ENCODE peak calls at places on chromosomes 1 and 21, in six cellular contexts. N is IMR-90, S is prostate gland, W is sigmoid colon, M is upper lobe of left lung, X is adrenal gland. P is an unnamed sample. For H3K27me3 and H3K4me1, the result is how much of the 10 kb centered on the place peaks cover.

GRCh38 chr1:155205969-155206593 is 1.6 kb downstream of the THBS3 start:
- DNase-seq in N (no peak), S (no peak), W (no peak), M (no peak), X (no peak), P (no peak)

GRCh38 chr1:6423321-6423999 is 1.1 kb upstream of the ESPN start:
- DNase-seq in N (no peak), S (peak), W (no peak), M (peak), X (peak), P (no peak)

GRCh38 chr1:56477164-56478111 is 101.9 kb downstream of the PLPP3 start:
- DNase-seq in N (peak), S (no peak), W (peak), M (peak), X (peak), P (peak)

GRCh38 chr1:54553781-54554313 is 5.8 kb downstream of the ACOT11 start:
- DNase-seq in N (no peak), S (no peak), W (no peak), M (no peak), X (peak), P (no peak)

GRCh38 chr1:239744851-239745250 is 346.8 kb upstream of the FMN2 start:
- DNase-seq in N (no peak), S (no peak), W (no peak), M (no peak), X (no peak), P (no peak)

GRCh38 chr1:48470506-48470905 is 1.5 kb downstream of the SPATA6 start:
- DNase-seq in N (no peak), S (peak), W (peak), M (peak), X (peak), P (peak)

GRCh38 chr1:17759114-17759513 is 4.0 kb downstream of the ACTL8 start:
- DNase-seq in N (no peak), S (no peak), W (no peak), M (no peak), X (no peak), P (no peak)

GRCh38 chr1:69410457-69410850 is 157.3 kb upstream of the LRRC7 start:
- DNase-seq in N (no peak), S (no peak), W (no peak), M (no peak), X (no peak), P (no peak)

GRCh38 chr1:37479255-37480124 is 5.1 kb downstream of the ZC3H12A start:
- DNase-seq in N (peak), S (peak), W (peak), M (peak), X (peak), P (peak)

GRCh38 chr1:52899445-52899894 is 22.1 kb downstream of the ECHDC2 start:
- DNase-seq in N (no peak), S (no peak), W (no peak), M (no peak), X (peak), P (no peak)

GRCh38 chr1:185016880-185017279 is 28.5 kb upstream of the RNF2 start:
- DNase-seq in N (peak), S (no peak), W (no peak), M (no peak), X (no peak), P (no peak)

GRCh38 chr1:229127301-229127700 is 143.6 kb upstream of the RAB4A start:
- DNase-seq in N (peak), S (no peak), W (peak), M (peak), X (no peak), P (no peak)

GRCh38 chr1:14945132-14946010 is 208.2 kb upstream of the TMEM51 start:
- DNase-seq in N (peak), S (peak), W (peak), M (no peak), X (peak), P (no peak)

GRCh38 chr21:46455575-46456385 is 2.9 kb upstream of the DIP2A start:
- DNase-seq in N (peak), S (no peak), W (peak), M (no peak), X (peak), P (no peak)

GRCh38 chr1:44293761-44294315 is 61.2 kb downstream of the ERI3 start:
- DNase-seq in N (no peak), S (no peak), W (peak), M (no peak), X (peak), P (peak)

GRCh38 chr1:199403421-199404116 is 623.9 kb upstream of the NR5A2 start:
- DNase-seq in N (peak), S (no peak), W (no peak), M (no peak), X (no peak), P (no peak)

GRCh38 chr1:95956215-95956614 is 722.2 kb downstream of the RWDD3 start:
- DNase-seq in N (no peak), S (no peak), W (no peak), M (no peak), X (no peak), P (no peak)

GRCh38 chr1:97911266-97912215 is 9.3 kb downstream of the DPYD start:
- DNase-seq in N (no peak), S (no peak), W (no peak), M (no peak), X (no peak), P (no peak)

GRCh38 chr1:10900691-10901090 is 104.2 kb upstream of the CASZ1 start:
- DNase-seq in N (no peak), S (no peak), W (no peak), M (peak), X (no peak), P (no peak)

GRCh38 chr1:242196101-242196500 is 197.2 kb upstream of the MAP1LC3C start:
- DNase-seq in N (no peak), S (no peak), W (no peak), M (no peak), X (no peak), P (no peak)
- TF ChIP-seq POLR2A in N (no peak), S (no peak), W (no peak), M (no peak), X (no peak), P (no peak)

GRCh38 chr1:30318413-30318812 is 405.0 kb downstream of the MATN1 start:
- DNase-seq in N (no peak), S (no peak), W (no peak), M (no peak), X (peak), P (no peak)
- H3K27me3 ChIP-seq in N (under half), S (under half), W (under half), M (under half), X (under half), P (under half)

DNA sequence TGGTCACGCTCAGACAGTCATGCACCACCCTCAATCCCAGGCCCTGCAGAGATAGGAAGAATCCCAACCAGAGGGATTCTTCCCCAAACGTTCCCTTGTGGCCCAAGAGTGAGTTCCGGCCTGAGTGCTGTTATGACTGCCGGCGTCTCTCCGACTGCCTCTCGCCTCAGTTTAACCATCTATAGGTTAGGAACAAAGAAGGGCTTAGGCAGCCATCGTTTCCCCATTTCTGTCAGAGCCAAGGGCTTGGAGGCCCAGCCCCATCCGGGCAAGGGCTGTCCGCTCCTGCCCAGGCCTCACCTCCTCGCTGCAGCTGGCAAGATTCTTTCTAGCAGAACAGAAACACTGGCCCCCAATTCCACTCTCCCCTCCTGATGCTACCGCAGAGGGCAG is 58.7 kb downstream of the STUM start:
- DNase-seq in N (no peak), S (no peak), W (no peak), M (no peak), X (no peak), P (no peak)
- H3K4me1 ChIP-seq in N (under half), S (under half), W (under half), M (under half), X (under half), P (under half)

GRCh38 chr1:21550866-21551475 is 41.7 kb downstream of the ALPL start:
- DNase-seq in N (no peak), S (no peak), W (no peak), M (no peak), X (no peak), P (no peak)
- TF ChIP-seq POLR2A in N (no peak), S (no peak), W (no peak), M (no peak), X (no peak), P (no peak)

GRCh38 chr21:45016031-45016430 is 58.3 kb upstream of the ADARB1 start:
- DNase-seq in N (no peak), S (no peak), W (no peak), M (no peak), X (no peak), P (no peak)

GRCh38 chr21:45016491-45017375 is 57.6 kb upstream of the ADARB1 start:
- DNase-seq in N (no peak), S (no peak), W (peak), M (no peak), X (no peak), P (peak)

GRCh38 chr21:45013271-45013841 is 61.0 kb upstream of the ADARB1 start:
- DNase-seq in N (no peak), S (no peak), W (peak), M (no peak), X (no peak), P (no peak)

GRCh38 chr21:45015469-45015860 is 58.9 kb upstream of the ADARB1 start:
- DNase-seq in N (no peak), S (no peak), W (no peak), M (no peak), X (no peak), P (peak)

DNA sequence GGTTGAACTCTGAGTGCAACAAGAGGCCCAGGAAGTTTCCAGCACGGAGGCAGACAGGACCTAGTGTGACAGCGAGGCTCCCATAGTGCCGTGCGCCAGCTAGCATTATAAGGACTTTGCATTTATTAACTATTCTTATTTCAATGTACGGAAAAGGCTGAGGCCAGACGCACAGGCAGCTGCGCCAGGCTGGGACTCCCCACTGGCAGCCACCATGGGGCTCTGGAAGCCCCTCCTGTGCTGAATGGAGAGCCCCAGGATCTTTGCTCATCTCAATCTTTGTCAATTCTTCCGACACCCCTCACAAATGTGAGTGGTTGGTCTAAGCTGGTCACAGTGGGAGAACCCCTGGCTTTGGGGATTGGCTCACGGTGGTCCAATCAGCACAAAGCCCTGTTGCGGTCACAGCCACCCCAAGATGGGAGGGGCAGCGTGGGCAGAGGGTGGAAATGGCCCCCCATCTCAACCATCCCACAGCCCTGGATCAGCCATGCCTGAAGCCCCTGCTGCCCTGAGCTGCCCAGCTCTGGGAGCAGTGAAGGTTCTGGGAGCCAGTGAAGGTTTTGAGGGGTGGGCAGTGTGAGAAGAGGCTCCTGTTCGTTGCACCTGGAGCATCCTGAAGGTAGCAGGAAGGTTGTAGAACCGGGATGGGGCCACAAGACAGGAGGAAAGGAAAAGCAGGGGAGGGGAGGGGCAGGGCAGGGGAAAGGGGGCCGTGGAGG is 59.5 kb upstream of the ADARB1 start:
- DNase-seq in N (no peak), S (no peak), W (no peak), M (no peak), X (no peak), P (no peak)
- H3K27me3 ChIP-seq in N (under half), S (under half), W (under half), M (under half), X (under half), P (under half)

DNA sequence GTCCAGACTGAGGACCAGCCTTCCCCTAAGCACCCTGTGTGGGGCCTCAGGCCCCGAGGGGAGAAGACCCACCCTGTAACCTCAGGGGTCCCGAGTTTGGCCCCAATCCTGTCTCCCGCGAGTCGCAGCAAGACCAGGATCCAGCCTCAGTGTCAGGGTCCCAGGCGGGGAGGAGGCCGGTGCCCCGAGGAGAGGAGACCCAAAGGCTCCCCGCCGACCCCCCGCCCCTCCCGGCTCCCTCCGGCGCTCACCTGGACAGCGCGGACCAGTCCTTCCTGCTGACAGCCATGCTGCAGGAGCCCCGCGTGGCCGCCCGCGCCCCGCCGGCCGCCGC is at the start of gene LAD1:
- DNase-seq in N (no peak), S (no peak), W (no peak), M (no peak), X (no peak), P (no peak)
- H3K4me1 ChIP-seq in N (under half), S (under half), W (under half), M (under half), X (under half), P (under half)